ENCODE peak calls at places on chromosomes 11 and 22, in six cellular contexts. H is OCI-LY7; I is thoracic aorta; L is astrocyte of the cerebellum; Q is CD4-positive, alpha-beta T cell; J is psoas muscle. O is an unnamed sample.

GRCh38 chr22:42621505-42622002 is 6.9 kb upstream of the POLDIP3 start:
- DNase-seq in I (no peak), H (peak), J (peak), L (no peak), Q (peak), O (no peak)

GRCh38 chr22:17152971-17153370 is 6.1 kb downstream of the HDHD5 start:
- DNase-seq in Q (no peak), I (no peak), J (no peak), H (no peak), L (no peak), O (no peak)

GRCh38 chr11:26490546-26490945 is 81.5 kb downstream of the MUC15 start:
- DNase-seq in I (no peak), J (no peak), Q (no peak), H (no peak), L (peak), O (no peak)

GRCh38 chr11:64703048-64703447 is 19.9 kb downstream of the NRXN2 start:
- DNase-seq in L (no peak), I (no peak), Q (no peak), J (no peak), H (no peak), O (no peak)

GRCh38 chr11:70862093-70862492 is 390.3 kb downstream of the SHANK2 start:
- DNase-seq in J (peak), Q (no peak), L (no peak), I (no peak), H (no peak), O (no peak)

GRCh38 chr22:20752873-20753272 is 21.0 kb upstream of the SERPIND1 start:
- DNase-seq in J (no peak), I (no peak), Q (no peak), H (no peak), L (no peak), O (no peak)

GRCh38 chr11:108286369-108286768 is 63.5 kb downstream of the ATM start:
- DNase-seq in J (no peak), H (no peak), Q (no peak), I (no peak), L (no peak), O (no peak)

GRCh38 chr11:117618273-117618672 is 178.7 kb downstream of the DSCAML1 start:
- DNase-seq in I (no peak), H (no peak), J (no peak), Q (no peak), L (no peak), O (no peak)

GRCh38 chr22:33329398-33329797 is 271.2 kb upstream of the SYN3 start:
- DNase-seq in Q (no peak), L (no peak), H (no peak), I (no peak), J (no peak), O (no peak)

GRCh38 chr22:17258015-17258827 is 39.0 kb upstream of the ADA2 start:
- DNase-seq in I (no peak), H (peak), Q (peak), L (peak), J (peak), O (no peak)

GRCh38 chr11:58060939-58061672 is 30.4 kb downstream of the OR6Q1 start:
- DNase-seq in Q (no peak), I (no peak), H (no peak), L (no peak), J (no peak), O (no peak)
- TF ChIP-seq CTCF in Q (no peak), I (no peak), H (no peak), L (no peak), J (no peak), O (no peak)

GRCh38 chr22:26134654-26135330 is 34.5 kb upstream of the SEZ6L start:
- DNase-seq in J (no peak), H (peak), L (no peak), Q (no peak), I (no peak), O (no peak)
- TF ChIP-seq CTCF in J (no peak), H (peak), L (no peak), Q (no peak), I (no peak), O (no peak)

DNA sequence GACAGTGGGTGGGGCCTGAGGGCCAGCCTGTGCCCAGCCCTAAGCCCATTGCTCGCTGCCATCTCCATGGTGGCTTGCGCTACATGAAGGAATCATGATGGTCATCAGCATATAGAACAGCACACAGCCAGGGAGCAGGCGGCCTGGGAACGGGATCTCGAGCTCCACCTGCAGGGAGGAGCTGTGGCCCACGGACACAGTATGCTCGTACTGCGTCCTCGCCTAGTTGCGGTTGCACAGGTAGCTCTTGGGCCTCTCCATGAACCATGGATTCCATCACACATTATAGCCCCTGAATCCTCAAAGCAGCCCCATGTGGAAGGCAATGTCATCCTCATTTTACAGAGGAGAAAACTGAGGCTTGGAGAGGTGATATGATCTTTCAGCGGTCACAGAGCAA is 15.1 kb downstream of the SEC14L4 start:
- DNase-seq in H (no peak), Q (no peak), I (no peak), J (no peak), L (no peak), O (no peak)
- TF ChIP-seq CTCF in H (peak), Q (no peak), I (no peak), J (no peak), L (peak), O (no peak)

DNA sequence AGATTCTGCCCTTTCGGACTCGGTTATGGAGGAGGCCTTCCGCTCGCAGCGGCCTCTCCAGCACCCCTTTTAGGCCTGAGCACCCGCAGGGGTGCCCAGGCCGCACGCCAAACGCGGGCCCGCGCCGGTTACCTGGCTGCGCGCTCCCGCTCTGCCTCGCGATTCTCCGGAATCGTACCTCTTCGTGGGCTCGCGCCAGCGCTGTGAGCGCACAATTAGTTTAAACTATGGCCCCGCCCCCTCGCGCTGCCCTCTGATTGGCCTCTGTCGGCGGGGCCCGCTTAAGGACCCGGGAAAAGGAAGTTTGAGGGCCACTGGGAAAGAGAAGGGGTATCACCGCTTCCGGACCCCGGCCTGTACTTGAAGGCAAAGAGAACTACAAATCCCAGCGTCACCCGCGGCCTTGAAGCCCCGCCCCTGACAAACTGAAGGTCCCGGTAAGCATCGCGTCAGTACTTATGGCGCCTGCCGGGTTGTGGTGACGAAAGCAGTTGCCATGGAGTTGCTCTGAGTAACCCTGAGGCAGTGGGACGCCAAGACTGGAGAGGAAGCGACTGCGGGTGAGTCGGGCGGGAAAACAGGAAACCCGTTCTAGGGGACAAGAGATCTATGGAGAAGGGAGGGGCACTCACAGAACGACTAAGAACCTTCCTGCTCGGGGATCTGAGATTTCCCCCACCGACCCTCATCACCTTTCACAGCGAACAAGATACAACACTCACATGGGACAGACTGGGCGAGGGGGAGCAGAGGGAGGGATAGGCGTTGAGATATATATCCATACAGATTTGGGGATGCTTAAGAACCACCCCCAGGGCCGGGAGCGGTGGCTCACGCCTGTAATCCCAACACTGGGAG is at the start of the genes LRRC51 and NUMA1:
- DNase-seq in J (peak), H (peak), L (peak), Q (peak), I (peak), O (peak)
- TF ChIP-seq CTCF in J (no peak), H (no peak), L (no peak), Q (no peak), I (no peak), O (no peak)

GRCh38 chr22:36510384-36510783 is 3.5 kb upstream of the FOXRED2 start:
- DNase-seq in H (no peak), J (peak), I (no peak), L (no peak), Q (no peak), O (no peak)

GRCh38 chr22:36507518-36508010 is 724 bp upstream of the FOXRED2 start:
- DNase-seq in L (no peak), H (no peak), Q (no peak), I (no peak), J (no peak), O (no peak)

GRCh38 chr22:36512333-36512732 is 5.5 kb upstream of the FOXRED2 start:
- DNase-seq in I (no peak), L (no peak), J (no peak), Q (no peak), H (no peak), O (no peak)

GRCh38 chr22:36506637-36507517 is at the start of gene FOXRED2:
- DNase-seq in I (peak), J (peak), L (peak), H (peak), Q (peak), O (no peak)

DNA sequence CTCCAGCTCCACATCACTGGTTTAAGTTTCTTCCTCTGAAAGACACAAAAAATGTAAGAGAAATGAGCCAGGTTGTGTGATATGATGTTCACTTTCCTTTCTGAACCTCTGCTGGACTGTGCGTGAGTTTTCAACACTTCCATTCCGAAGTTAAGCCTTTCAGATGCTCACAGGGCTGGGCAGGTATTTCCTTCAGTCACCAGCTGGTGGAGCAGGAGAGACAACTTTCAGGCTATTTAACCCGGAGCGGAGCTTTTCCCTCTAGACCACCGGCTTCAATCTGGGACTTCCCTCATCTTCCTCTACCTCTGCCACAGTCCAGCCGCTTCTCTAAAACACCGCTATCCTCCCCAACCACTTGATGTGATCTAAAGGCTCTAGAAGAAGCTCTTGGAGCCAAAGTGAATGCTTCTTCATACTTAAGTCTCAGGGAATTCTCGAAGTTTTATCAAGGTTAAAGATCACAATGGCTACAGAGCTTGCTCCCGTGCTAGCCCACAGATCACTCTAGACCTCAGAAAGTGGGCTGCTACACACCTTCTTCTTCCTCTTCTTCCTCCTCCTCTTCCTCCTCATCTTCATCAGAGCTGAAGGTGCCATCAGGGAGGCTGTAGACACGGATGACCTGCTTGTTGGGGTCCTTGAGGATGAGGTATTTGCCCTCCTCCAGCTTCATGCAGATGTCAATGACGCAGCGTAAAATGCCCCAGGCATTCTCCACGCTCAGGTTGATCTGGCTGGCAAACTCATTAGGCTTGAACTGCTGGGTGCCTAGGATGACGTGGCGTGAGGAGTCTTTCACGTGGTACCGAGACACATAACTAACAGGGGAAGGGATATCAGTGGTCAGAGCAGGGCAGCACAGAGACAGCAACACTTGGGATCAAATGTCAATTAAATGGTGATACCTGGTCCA is 4.4 kb upstream of the FOXRED2 start:
- DNase-seq in Q (no peak), J (no peak), I (no peak), H (peak), L (peak), O (no peak)
- TF ChIP-seq CTCF in Q (peak), J (peak), I (peak), H (peak), L (peak), O (peak)

GRCh38 chr11:210122-210802 is 2.8 kb downstream of the RIC8A start:
- DNase-seq in H (no peak), I (no peak), L (peak), J (peak), Q (no peak), O (peak)

GRCh38 chr11:208917-209260 is 1.4 kb downstream of the RIC8A start:
- DNase-seq in H (peak), L (no peak), J (no peak), I (no peak), Q (no peak), O (no peak)

GRCh38 chr11:208177-208916 is 839 bp downstream of the RIC8A start:
- DNase-seq in I (no peak), Q (peak), L (peak), H (peak), J (peak), O (no peak)

GRCh38 chr11:210803-211180 is 3.3 kb downstream of the RIC8A start:
- DNase-seq in H (no peak), Q (no peak), J (peak), L (no peak), I (no peak), O (no peak)

DNA sequence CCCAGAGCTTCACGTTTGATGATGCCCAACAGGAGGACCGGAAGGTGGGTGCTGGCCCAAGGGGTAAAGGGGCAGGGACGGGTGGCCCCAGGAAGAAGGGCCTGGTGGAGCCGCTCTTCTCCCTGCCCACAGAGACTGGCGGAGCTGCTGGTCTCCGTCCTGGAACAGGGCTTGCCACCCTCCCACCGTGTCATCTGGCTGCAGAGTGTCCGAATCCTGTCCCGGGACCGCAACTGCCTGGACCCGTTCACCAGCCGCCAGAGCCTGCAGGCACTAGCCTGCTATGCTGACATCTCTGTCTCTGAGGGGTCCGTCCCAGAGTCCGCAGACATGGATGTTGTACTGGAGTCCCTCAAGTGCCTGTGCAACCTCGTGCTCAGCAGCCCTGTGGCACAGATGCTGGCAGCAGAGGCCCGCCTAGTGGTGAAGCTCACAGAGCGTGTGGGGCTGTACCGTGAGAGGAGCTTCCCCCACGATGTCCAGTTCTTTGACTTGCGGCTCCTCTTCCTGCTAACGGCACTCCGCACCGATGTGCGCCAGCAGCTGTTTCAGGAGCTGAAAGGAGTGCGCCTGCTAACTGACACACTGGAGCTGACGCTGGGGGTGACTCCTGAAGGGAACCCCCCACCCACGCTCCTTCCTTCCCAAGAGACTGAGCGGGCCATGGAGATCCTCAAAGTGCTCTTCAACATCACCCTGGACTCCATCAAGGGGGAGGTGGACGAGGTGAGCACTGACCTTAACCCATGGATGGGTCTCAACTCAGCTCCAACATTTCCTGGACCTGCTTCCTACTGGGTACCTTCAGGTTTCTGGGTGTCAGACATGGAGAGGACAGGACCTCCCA is 2.0 kb downstream of the RIC8A start:
- DNase-seq in H (peak), Q (no peak), I (no peak), L (no peak), J (peak), O (no peak)
- TF ChIP-seq CTCF in H (peak), Q (no peak), I (no peak), L (no peak), J (no peak), O (peak)

GRCh38 chr11:68212421-68213134 is 518 bp downstream of the KMT5B start:
- DNase-seq in L (peak), Q (peak), H (peak), I (no peak), J (peak), O (no peak)
- TF ChIP-seq CTCF in L (peak), Q (no peak), H (peak), I (peak), J (peak), O (peak)

O was measured in AG04449.